ENCODE peak calls at places on chromosome 19, in eight cellular contexts. E is HFFc6; N is cardiac fibroblast; B is activated CD8-positive, alpha-beta T cell treated with anti-CD3 and anti-CD28 coated beads for 36 hours; J is HFF-Myc; G is uterus; W is lower leg skin; T is AG09319. D is an unnamed sample.

GRCh38 chr19:44927746-44928145 is 13.3 kb downstream of the APOC1 start:
- DNase-seq in J (no peak), E (no peak), B (no peak), G (no peak), W (no peak), N (peak; percentile 94), T (no peak), D (no peak)

GRCh38 chr19:38252935-38253691 is 3.1 kb downstream of the PPP1R14A start:
- DNase-seq in N (no peak), J (no peak), T (no peak), W (no peak), B (no peak), E (no peak), G (peak; percentile 52), D (no peak)

GRCh38 chr19:31301306-31301980 is 47.8 kb downstream of the TSHZ3 start:
- DNase-seq in N (no peak), G (no peak), W (no peak), B (no peak), E (no peak), J (no peak), T (no peak), D (no peak)

GRCh38 chr19:5990289-5990797 is 12.4 kb upstream of the RANBP3 start:
- DNase-seq in B (no peak), J (no peak), N (no peak), T (no peak), E (no peak), W (no peak), G (no peak), D (no peak)

GRCh38 chr19:1970806-1971502 is 30.0 kb downstream of the CSNK1G2 start:
- DNase-seq in B (no peak), J (no peak), G (no peak), T (no peak), N (no peak), W (no peak), E (no peak), D (no peak)

GRCh38 chr19:33871605-33872004 is 74.9 kb downstream of the KCTD15 start:
- DNase-seq in G (no peak), T (no peak), E (no peak), N (no peak), J (no peak), W (peak; percentile 15), B (no peak), D (no peak)

GRCh38 chr19:813359-814107 is 8.2 kb downstream of the PLPPR3 start:
- DNase-seq in J (no peak), N (no peak), T (no peak), G (no peak), E (no peak), W (no peak), B (no peak), D (no peak)

GRCh38 chr19:45816236-45817009 is 1.3 kb upstream of the RSPH6A start:
- DNase-seq in T (no peak), G (no peak), N (no peak), W (no peak), J (no peak), B (no peak), E (no peak), D (no peak)

GRCh38 chr19:5343848-5344247 is 3.2 kb upstream of the PTPRS start:
- DNase-seq in N (peak; percentile 56), E (peak; percentile 60), B (no peak), W (no peak), J (peak; percentile 66), T (peak; percentile 20), G (no peak), D (peak; percentile 18)

GRCh38 chr19:53328967-53329366 is 4.6 kb upstream of the ZNF845 start:
- DNase-seq in J (no peak), T (no peak), N (peak; percentile 32), G (peak; percentile 35), E (no peak), W (peak; percentile 82), B (peak; percentile 42), D (no peak)

GRCh38 chr19:35135389-35135909 is 590 bp upstream of the LGI4 start:
- DNase-seq in G (peak; percentile 86), B (peak; percentile 81), E (peak; percentile 42), N (peak; percentile 74), W (peak; percentile 96), J (no peak), T (no peak), D (no peak)

GRCh38 chr19:44824758-44825157 is 15.9 kb downstream of the BCAM start:
- DNase-seq in B (no peak), E (no peak), J (no peak), T (no peak), N (no peak), G (no peak), W (no peak), D (no peak)

GRCh38 chr19:49114630-49115363 is 627 bp downstream of the LIN7B start:
- DNase-seq in J (no peak), N (peak; percentile 68), T (no peak), E (peak; percentile 32), B (peak; percentile 72), W (peak; percentile 91), G (peak; percentile 54), D (no peak)

GRCh38 chr19:47430041-47430802 is 10.9 kb upstream of the MEIS3 start:
- DNase-seq in T (no peak), N (peak; percentile 64), B (peak; percentile 64), G (no peak), W (no peak), J (no peak), E (peak; percentile 52), D (no peak)

GRCh38 chr19:33456076-33456844 is 65.3 kb downstream of the PEPD start:
- DNase-seq in T (no peak), B (no peak), J (no peak), G (no peak), W (peak; percentile 68), N (no peak), E (no peak), D (no peak)

GRCh38 chr19:8500158-8500557 is 2.3 kb downstream of the PRAM1 start:
- DNase-seq in B (no peak), T (no peak), G (no peak), J (no peak), E (no peak), N (peak; percentile 7), W (no peak), D (no peak)

GRCh38 chr19:13621413-13621812 is 115.1 kb upstream of the CACNA1A start:
- DNase-seq in J (peak; percentile 77), N (peak; percentile 71), B (peak; percentile 68), G (no peak), W (no peak), E (peak; percentile 97), T (peak; percentile 79), D (peak; percentile 80)
- TF ChIP-seq CTCF in J (peak; percentile 67), N (peak; percentile 36), B (no peak), G (no peak), W (no peak), E (peak; percentile 73), T (peak; percentile 66), D (peak; percentile 47)

DNA sequence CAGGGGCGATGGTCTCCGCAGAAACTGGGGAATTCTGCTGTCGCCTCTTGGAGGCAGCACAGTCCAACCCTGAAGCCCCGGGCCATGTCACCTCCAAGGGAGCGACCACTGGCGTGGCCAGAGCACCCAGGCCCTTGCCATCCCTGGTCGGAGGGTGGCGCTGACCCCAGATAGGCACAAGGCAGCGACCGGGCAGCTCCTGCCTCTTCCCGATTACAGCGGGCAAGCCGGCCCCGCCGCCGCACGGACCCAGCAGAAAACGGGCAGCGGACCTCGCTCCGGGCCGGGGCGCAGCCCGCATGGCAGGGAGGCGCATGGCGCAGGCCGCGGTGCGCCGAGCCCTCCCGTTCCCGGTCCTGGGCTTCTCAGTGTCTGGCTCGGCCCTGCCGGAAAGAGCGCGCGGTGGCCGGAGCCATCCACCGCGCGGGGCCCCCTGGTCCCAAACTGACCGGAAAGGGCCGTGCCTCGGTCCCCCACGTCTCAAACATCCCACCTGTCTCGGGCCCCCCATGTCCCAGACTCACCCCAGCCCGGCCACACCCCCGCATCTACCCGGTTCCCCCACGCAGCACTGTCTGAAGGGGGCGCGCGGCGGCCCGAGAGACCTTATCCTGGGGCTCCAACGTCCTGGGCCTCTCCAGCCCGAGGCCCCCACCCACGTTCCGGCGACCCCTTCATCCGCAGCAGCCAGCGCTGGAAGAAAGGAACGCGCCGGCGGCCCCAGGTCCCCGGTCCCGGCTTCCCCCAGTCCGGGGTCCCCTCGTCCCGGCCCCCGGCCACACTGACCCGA is 725 bp downstream of the CERS1 start:
- DNase-seq in G (peak; percentile 14), B (peak; percentile 14), W (no peak), E (peak; percentile 13), T (no peak), J (no peak), N (peak; percentile 33), D (no peak)
- TF ChIP-seq CTCF in G (peak; percentile 10), B (no peak), W (no peak), E (peak; percentile 70), T (peak; percentile 42), J (peak; percentile 35), N (peak; percentile 36), D (peak; percentile 53)

GRCh38 chr19:3819989-3820388 is 33.8 kb upstream of the MATK start:
- DNase-seq in G (no peak), T (no peak), B (no peak), E (no peak), J (no peak), N (no peak), W (no peak), D (no peak)
- TF ChIP-seq CTCF in G (no peak), T (no peak), B (no peak), E (no peak), J (no peak), N (no peak), W (no peak), D (no peak)

GRCh38 chr19:17727843-17728242 is 8.6 kb downstream of the MAP1S start:
- DNase-seq in J (no peak), E (no peak), N (no peak), T (no peak), W (no peak), B (no peak), G (no peak), D (no peak)

GRCh38 chr19:17724655-17725054 is 5.4 kb downstream of the MAP1S start:
- DNase-seq in B (no peak), W (no peak), G (no peak), T (no peak), N (no peak), E (no peak), J (no peak), D (no peak)

GRCh38 chr19:17726914-17727773 is 7.9 kb downstream of the MAP1S start:
- DNase-seq in W (no peak), B (no peak), N (no peak), J (no peak), E (no peak), G (no peak), T (no peak), D (no peak)

GRCh38 chr19:17726136-17726741 is 7.0 kb downstream of the MAP1S start:
- DNase-seq in J (no peak), E (no peak), N (no peak), B (no peak), G (no peak), W (no peak), T (no peak), D (no peak)

DNA sequence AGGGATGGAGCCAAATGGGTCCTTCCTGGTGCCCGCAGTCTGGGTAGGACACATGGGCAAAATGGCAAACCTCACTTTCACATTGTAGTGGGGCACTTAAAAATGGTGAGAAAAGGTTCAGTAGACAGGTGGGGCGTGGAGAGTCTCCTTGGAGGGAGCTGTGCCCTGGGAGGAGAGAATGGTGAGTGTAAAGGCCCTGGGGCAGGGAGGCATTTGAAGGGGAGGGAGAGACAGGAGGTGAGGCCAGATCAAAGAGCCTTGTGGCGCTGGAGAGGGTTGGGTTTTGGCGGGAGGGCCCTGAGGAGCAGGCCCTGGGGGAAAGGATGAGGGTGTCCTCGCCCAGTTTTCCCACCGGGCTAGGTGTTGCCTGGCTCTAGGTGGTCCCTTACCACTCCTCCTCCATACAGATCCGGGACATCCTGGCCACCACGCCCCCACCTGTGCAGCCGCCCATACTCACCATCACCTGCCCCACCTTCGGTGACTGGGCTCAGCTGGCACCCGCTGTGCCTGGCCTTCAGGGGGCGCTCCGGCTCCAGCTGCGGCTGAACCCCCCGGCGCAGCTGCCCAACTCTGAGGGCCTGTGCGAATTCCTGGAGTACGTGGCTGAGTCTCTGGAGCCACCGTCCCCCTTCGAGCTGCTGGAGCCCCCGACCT is 6.3 kb downstream of the MAP1S start:
- DNase-seq in G (no peak), W (no peak), N (no peak), E (no peak), J (no peak), B (peak; percentile 22), T (no peak), D (no peak)
- TF ChIP-seq CTCF in G (no peak), W (no peak), N (peak; percentile 30), E (peak; percentile 63), J (peak; percentile 41), B (peak; percentile 57), T (peak; percentile 23), D (peak; percentile 24)